ENCODE peak calls at places on chromosome 1, in six cellular contexts. N, S, L, G, B and D are unnamed samples.

GRCh38 chr1:200275415-200275814 is 134.4 kb downstream of the ZNF281 start:
- DNase-seq in L (no peak), G (no peak), N (no peak), S (no peak), B (no peak), D (no peak)

GRCh38 chr1:170664283-170664827 is 424 bp downstream of the PRRX1 start:
- DNase-seq in L (no peak), G (no peak), N (peak; percentile 45), S (no peak), B (no peak), D (no peak)

GRCh38 chr1:246214708-246215504 is 292.2 kb downstream of the SMYD3 start:
- DNase-seq in G (peak; percentile 77), S (peak; percentile 93), N (no peak), B (no peak), L (peak; percentile 67), D (peak; percentile 86)

GRCh38 chr1:161139765-161140164 is 7.3 kb upstream of the DEDD start:
- DNase-seq in L (peak; percentile 43), S (peak; percentile 74), B (no peak), G (no peak), N (no peak), D (no peak)

GRCh38 chr1:41371630-41372599 is 10.7 kb downstream of the FOXO6 start:
- DNase-seq in N (no peak), L (no peak), B (peak; percentile 52), S (no peak), G (no peak), D (no peak)

GRCh38 chr1:5911871-5912271 is 80.4 kb downstream of the NPHP4 start:
- DNase-seq in N (no peak), G (no peak), L (no peak), S (no peak), B (no peak), D (no peak)

GRCh38 chr1:201017828-201018163 is 5.7 kb downstream of the KIF21B start:
- DNase-seq in G (no peak), N (no peak), S (no peak), B (no peak), L (no peak), D (no peak)

GRCh38 chr1:11913291-11913690 is 12.9 kb downstream of the KIAA2013 start:
- DNase-seq in G (no peak), L (no peak), N (no peak), B (no peak), S (no peak), D (no peak)

GRCh38 chr1:214983126-214983869 is 99.2 kb upstream of the KCNK2 start:
- DNase-seq in N (no peak), G (peak; percentile 41), S (peak; percentile 39), B (no peak), L (no peak), D (no peak)

GRCh38 chr1:94270801-94271203 is 33.4 kb upstream of the ARHGAP29 start:
- DNase-seq in G (peak; percentile 57), B (no peak), N (no peak), L (no peak), S (peak; percentile 71), D (no peak)

GRCh38 chr1:154773551-154773950 is 96.5 kb downstream of the KCNN3 start:
- DNase-seq in L (no peak), N (no peak), B (no peak), G (no peak), S (no peak), D (no peak)

GRCh38 chr1:58904299-58905125 is 120.7 kb upstream of the JUN start:
- DNase-seq in L (no peak), N (no peak), S (no peak), B (no peak), G (no peak), D (no peak)
- H3K4me3 ChIP-seq in L (peak overlapping the region; percentile 58), N (peak overlapping the region; percentile 29), S (peak overlapping the region; percentile 44), B (peak overlapping the region; percentile 69), G (peak overlapping the region; percentile 51), D (peak overlapping the region; percentile 57)

GRCh38 chr1:152479792-152480595 is 30.6 kb upstream of the LCE5A start:
- DNase-seq in N (no peak), B (no peak), S (peak; percentile 19), G (no peak), L (peak; percentile 28), D (no peak)
- TF ChIP-seq CTCF in N (no peak), B (peak; percentile 28), S (peak; percentile 43), G (peak; percentile 37), L (peak; percentile 29), D (peak; percentile 30)

GRCh38 chr1:204045430-204045829 is 27.5 kb upstream of the SOX13 start:
- DNase-seq in N (no peak), S (peak; percentile 23), G (no peak), L (no peak), B (peak; percentile 58), D (no peak)

GRCh38 chr1:204041232-204041767 is 31.6 kb upstream of the SOX13 start:
- DNase-seq in N (peak; percentile 40), L (no peak), B (peak; percentile 43), S (no peak), G (peak; percentile 1), D (no peak)

GRCh38 chr1:204044448-204044847 is 28.5 kb upstream of the SOX13 start:
- DNase-seq in N (no peak), B (no peak), G (no peak), L (no peak), S (no peak), D (no peak)

GRCh38 chr1:204043680-204044079 is 29.2 kb upstream of the SOX13 start:
- DNase-seq in S (no peak), B (no peak), L (no peak), N (no peak), G (no peak), D (no peak)

DNA sequence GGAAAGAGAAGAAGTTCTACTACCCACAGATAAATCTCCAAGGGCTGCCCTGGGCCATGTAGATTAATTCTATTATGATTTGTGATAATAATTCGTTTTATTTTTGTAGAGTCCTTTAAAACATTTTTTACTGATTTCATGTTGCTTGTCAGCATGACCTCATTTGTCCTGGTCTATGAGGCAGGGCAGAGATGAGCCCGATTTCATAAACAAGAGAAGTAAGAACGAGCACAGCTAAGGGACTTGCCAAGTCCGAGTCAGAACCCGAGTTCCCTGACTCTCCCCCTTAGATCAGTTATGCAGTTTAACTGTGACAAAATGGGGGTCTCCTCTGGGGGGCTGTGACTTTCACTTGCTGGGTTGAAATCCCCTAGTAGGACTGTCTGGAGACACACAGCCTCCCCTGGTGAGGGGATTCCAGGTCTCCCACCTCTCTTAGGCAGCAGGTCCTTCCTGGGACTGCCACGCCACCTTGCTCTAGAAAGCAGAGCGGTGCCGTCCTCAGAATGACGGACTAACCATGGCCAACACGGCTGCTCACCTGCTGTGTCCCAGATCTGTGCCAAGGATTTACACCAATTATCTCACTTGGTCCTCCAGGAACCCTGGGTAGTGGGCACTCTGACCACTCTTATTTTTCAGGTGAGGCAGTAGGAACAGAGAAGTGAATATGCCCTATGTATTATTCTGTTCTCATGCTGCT is 31.0 kb upstream of the SOX13 start:
- DNase-seq in S (peak; percentile 29), L (no peak), B (no peak), G (peak; percentile 28), N (peak; percentile 26), D (no peak)
- H3K4me3 ChIP-seq in S (no peak overlapping the region), L (no peak overlapping the region), B (peak overlapping the region; percentile 26), G (no peak overlapping the region), N (no peak overlapping the region), D (no peak overlapping the region)

DNA sequence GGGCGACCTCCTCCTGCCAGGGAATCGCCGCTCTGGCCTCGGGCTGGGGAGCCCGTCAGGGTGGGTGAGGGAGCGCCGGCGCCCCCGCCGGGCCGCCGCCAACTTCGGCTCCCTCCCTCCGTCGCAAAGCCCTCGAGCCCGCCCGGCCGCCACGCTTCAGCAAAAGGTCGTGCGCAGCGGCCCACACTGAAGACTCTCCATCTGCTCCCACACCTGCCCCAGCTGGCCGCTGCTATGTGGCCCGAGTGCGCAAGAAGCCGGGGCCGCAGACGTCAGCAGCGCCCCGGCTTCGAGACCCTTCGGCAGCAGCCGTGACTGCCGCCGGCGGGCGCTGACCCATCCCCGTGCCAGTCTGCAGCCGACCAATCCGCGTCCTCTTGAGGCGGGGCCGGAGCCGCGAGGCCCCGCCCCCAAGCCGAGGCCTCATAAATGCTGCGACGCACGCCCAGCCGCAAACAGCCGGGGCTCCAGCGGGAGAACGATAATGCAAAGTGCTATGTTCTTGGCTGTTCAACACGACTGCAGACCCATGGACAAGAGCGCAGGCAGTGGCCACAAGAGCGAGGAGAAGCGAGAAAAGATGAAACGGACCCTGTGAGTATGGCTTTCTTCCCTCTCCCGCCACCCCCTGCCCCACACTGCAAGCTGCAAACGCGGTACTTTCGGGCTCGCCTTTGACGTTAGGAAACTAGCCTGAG is at the start of gene RGS2:
- DNase-seq in N (peak; percentile 94), S (peak; percentile 95), G (peak; percentile 89), B (peak; percentile 93), L (peak; percentile 95), D (peak; percentile 49)
- TF ChIP-seq CTCF in N (peak; percentile 27), S (no peak), G (no peak), B (no peak), L (no peak), D (no peak)

GRCh38 chr1:207050768-207051614 is at the start of gene YOD1:
- DNase-seq in G (peak; percentile 89), L (peak; percentile 93), N (peak; percentile 91), B (peak; percentile 92), S (peak; percentile 95), D (no peak)
- H3K4me3 ChIP-seq in G (peak within 1 kb of the TSS; percentile 92), L (peak within 1 kb of the TSS; percentile 80), N (peak within 1 kb of the TSS; percentile 95), B (peak within 1 kb of the TSS; percentile 90), S (peak within 1 kb of the TSS; percentile 100), D (peak within 1 kb of the TSS; percentile 84)

GRCh38 chr1:17911789-17912188 is 156.7 kb downstream of the ACTL8 start:
- DNase-seq in G (no peak), L (no peak), N (no peak), S (no peak), B (no peak), D (no peak)

GRCh38 chr1:17913326-17914115 is 158.4 kb downstream of the ACTL8 start:
- DNase-seq in L (no peak), S (no peak), N (no peak), B (no peak), G (no peak), D (no peak)

GRCh38 chr1:17912491-17912890 is 157.4 kb downstream of the ACTL8 start:
- DNase-seq in N (no peak), B (no peak), G (no peak), L (no peak), S (no peak), D (no peak)

GRCh38 chr1:17908945-17909344 is 153.8 kb downstream of the ACTL8 start:
- DNase-seq in S (no peak), N (no peak), L (no peak), B (no peak), G (no peak), D (no peak)

DNA sequence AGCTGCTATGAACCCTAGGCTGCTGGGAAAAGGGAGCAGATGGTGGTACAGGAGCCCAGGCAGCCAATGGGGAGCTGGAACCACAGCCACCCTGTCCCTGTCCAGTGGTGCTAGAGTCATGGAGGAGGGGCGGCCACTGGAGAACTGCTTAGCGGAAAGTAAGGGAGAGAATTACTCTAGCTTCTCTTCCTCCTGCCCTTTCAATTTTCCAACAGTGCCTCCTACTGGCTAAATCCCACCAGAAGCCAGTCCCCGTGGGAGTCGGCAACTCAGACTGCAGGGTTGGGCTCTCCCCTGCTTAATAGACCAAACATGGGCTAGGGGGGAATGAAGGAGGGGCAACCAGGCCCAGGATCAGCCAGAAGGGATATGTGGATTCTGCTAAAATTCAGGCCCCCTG is 154.5 kb downstream of the ACTL8 start:
- DNase-seq in L (peak; percentile 21), N (no peak), G (peak; percentile 17), S (peak; percentile 22), B (no peak), D (no peak)
- TF ChIP-seq CTCF in L (peak; percentile 25), N (no peak), G (peak; percentile 43), S (peak; percentile 36), B (peak; percentile 32), D (peak; percentile 17)